ENCODE peak calls at places on chromosomes 2 and 18, in four cellular contexts. T is K562, Q is GM12891, G is HepG2. F is an unnamed sample.

GRCh38 chr2:240818543-240819403 is 1.2 kb downstream of the KIF1A start:
- DNase-seq in T (no peak), Q (no peak), G (no peak), F (no peak)

GRCh38 chr2:128668946-128669345 is 350.3 kb upstream of the HS6ST1 start:
- DNase-seq in T (no peak), Q (no peak), G (no peak), F (no peak)

GRCh38 chr18:61616111-61616610 is 276.6 kb downstream of the RNF152 start:
- DNase-seq in T (no peak), Q (no peak), G (no peak), F (no peak)

GRCh38 chr2:201973316-201973715 is 60.3 kb upstream of the FZD7 start:
- DNase-seq in T (no peak), Q (no peak), G (no peak), F (no peak)

GRCh38 chr2:233486357-233486756 is 80.2 kb downstream of the USP40 start:
- DNase-seq in T (no peak), Q (no peak), G (no peak), F (no peak)

GRCh38 chr2:200354823-200355751 is 48.6 kb downstream of the SPATS2L start:
- DNase-seq in T (no peak), Q (no peak), G (no peak), F (no peak)

GRCh38 chr2:75654012-75654411 is 7.4 kb downstream of the MRPL19 start:
- DNase-seq in T (no peak), Q (no peak), G (no peak), F (no peak)

GRCh38 chr2:105848367-105848766 is 103.7 kb downstream of the NCK2 start:
- DNase-seq in T (no peak), Q (no peak), G (no peak), F (no peak)

GRCh38 chr2:71459084-71459431 is 5.7 kb downstream of the DYSF start:
- DNase-seq in T (no peak), Q (no peak), G (no peak), F (no peak)

GRCh38 chr18:58535340-58536186 is 93.3 kb downstream of the ALPK2 start:
- DNase-seq in T (no peak), Q (no peak), G (no peak), F (no peak)

GRCh38 chr2:171411791-171412483 is 21.9 kb downstream of the METTL8 start:
- DNase-seq in T (no peak), Q (no peak), G (no peak), F (no peak)

GRCh38 chr2:29803541-29803940 is 117.8 kb downstream of the ALK start:
- DNase-seq in T (no peak), Q (no peak), G (no peak), F (no peak)

GRCh38 chr18:69992776-69993175 is 45.1 kb upstream of the CD226 start:
- DNase-seq in T (no peak), Q (no peak), G (no peak), F (no peak)

GRCh38 chr18:36284671-36285295 is 12.7 kb upstream of the FHOD3 start:
- DNase-seq in T (peak), Q (no peak), G (peak), F (peak)

GRCh38 chr2:88658318-88658717 is 31.1 kb upstream of the EIF2AK3 start:
- DNase-seq in T (no peak), Q (no peak), G (no peak), F (no peak)

GRCh38 chr2:219350215-219350937 is 17.8 kb upstream of the RESP18 start:
- DNase-seq in T (no peak), Q (no peak), G (no peak), F (no peak)

GRCh38 chr2:70964596-70965386 is 13.6 kb upstream of the ANKRD53 start:
- DNase-seq in T (peak), Q (peak), G (peak), F (no peak)

GRCh38 chr2:200993097-200993496 is 29.6 kb upstream of the ORC2 start:
- DNase-seq in T (no peak), Q (no peak), G (no peak), F (no peak)

GRCh38 chr2:71937401-71937800 is 210.3 kb downstream of the CYP26B1 start:
- DNase-seq in T (no peak), Q (no peak), G (no peak), F (no peak)

GRCh38 chr2:70886541-70886987 is 49.1 kb upstream of the ATP6V1B1 start:
- DNase-seq in T (no peak), Q (no peak), G (no peak), F (no peak)

GRCh38 chr18:12031836-12032235 is 50.5 kb downstream of the IMPA2 start:
- DNase-seq in T (no peak), Q (no peak), G (no peak), F (no peak)

GRCh38 chr18:34976899-34977786 is 64.1 kb upstream of the MAPRE2 start:
- DNase-seq in T (peak), Q (peak), G (peak), F (no peak)

GRCh38 chr2:20611077-20611843 is 39.6 kb downstream of the HS1BP3 start:
- DNase-seq in T (peak), Q (no peak), G (peak), F (no peak)

GRCh38 chr18:9648431-9649163 is 34.2 kb upstream of the PPP4R1 start:
- DNase-seq in T (no peak), Q (no peak), G (no peak), F (no peak)

GRCh38 chr2:127045792-127046501 is 61.0 kb downstream of the BIN1 start:
- DNase-seq in T (no peak), Q (peak), G (no peak), F (no peak)

GRCh38 chr2:234483568-234484251 is 13.2 kb downstream of the ARL4C start:
- DNase-seq in T (no peak), Q (no peak), G (no peak), F (no peak)

GRCh38 chr18:8946046-8946838 is 156.3 kb upstream of the NDUFV2 start:
- DNase-seq in T (no peak), Q (no peak), G (no peak), F (no peak)

GRCh38 chr18:26190506-26190905 is 35.7 kb upstream of the TAF4B start:
- DNase-seq in T (no peak), Q (no peak), G (no peak), F (no peak)

GRCh38 chr2:50241292-50241691 is 790.6 kb downstream of the NRXN1 start:
- DNase-seq in T (no peak), Q (no peak), G (no peak), F (no peak)

GRCh38 chr2:175805442-175806114 is 196.5 kb downstream of the LNPK start:
- DNase-seq in T (no peak), Q (no peak), G (no peak), F (peak)

GRCh38 chr2:232190796-232191195 is 187.8 kb upstream of the ALPP start:
- DNase-seq in T (no peak), Q (no peak), G (no peak), F (no peak)

GRCh38 chr18:70469916-70470315 is 181.1 kb downstream of the SOCS6 start:
- DNase-seq in T (no peak), Q (no peak), G (no peak), F (no peak)

GRCh38 chr2:97870396-97870843 is 125.3 kb downstream of the TMEM131 start:
- DNase-seq in T (no peak), Q (peak), G (peak), F (peak)

GRCh38 chr18:68152770-68153169 is 562.1 kb downstream of the TMX3 start:
- DNase-seq in T (no peak), Q (no peak), G (peak), F (no peak)
- TF ChIP-seq POLR2AphosphoS5 in T (no peak), Q (no peak), G (no peak), F (no peak)

GRCh38 chr2:64750001-64750816 is 96.5 kb upstream of the SERTAD2 start:
- DNase-seq in T (peak), Q (no peak), G (no peak), F (peak)
- TF ChIP-seq POLR2AphosphoS5 in T (no peak), Q (no peak), G (no peak), F (no peak)

GRCh38 chr18:79729611-79730010 is 50.0 kb downstream of the CTDP1 start:
- DNase-seq in T (no peak), Q (no peak), G (no peak), F (no peak)
- TF ChIP-seq POLR2AphosphoS5 in T (no peak), Q (no peak), G (no peak), F (no peak)

GRCh38 chr18:78727877-78728276 is 251.7 kb upstream of the SALL3 start:
- DNase-seq in T (no peak), Q (no peak), G (no peak), F (no peak)

GRCh38 chr18:78726326-78727056 is 253.1 kb upstream of the SALL3 start:
- DNase-seq in T (no peak), Q (no peak), G (no peak), F (no peak)

GRCh38 chr18:78727057-78727739 is 252.4 kb upstream of the SALL3 start:
- DNase-seq in T (no peak), Q (no peak), G (no peak), F (no peak)

GRCh38 chr18:78729099-78729467 is 250.5 kb upstream of the SALL3 start:
- DNase-seq in T (no peak), Q (no peak), G (no peak), F (no peak)

DNA sequence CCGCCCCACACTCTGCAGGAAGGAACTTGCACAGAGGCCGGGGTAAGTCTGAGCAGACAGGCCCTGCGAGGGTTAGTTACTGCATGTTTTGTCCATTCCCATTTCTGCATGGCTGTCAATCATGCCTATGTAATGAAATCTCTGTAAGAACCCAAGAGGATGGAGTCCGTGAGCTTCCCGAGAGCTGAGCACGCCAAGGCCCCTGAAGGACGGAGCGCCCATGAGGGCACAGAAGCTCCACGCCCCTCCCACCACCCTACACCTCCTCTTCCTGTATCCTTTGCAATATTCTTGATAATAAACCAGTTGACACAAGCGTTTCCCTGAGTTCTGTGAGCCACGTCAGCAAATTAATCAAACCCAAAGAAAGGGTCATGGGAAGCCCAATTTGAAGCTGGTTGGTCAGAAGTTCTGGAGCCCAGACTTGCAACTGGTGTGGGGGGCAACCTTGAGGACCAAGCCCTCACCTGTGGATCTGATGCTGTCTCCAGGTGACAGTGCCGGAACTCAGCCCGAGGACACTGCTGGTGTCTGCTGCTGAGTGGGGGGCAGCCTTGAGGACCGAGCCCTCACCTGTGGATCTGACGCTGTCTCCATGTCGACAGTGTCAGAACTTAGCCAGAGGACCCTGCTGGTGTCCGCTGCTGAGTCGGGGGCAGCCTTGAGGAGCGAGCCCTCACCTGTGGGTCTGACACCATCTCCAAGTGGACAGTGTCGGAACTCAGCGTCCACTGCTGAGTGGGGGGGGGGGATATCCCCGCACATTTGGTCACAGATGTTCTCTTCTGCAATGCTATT is 251.1 kb upstream of the SALL3 start:
- DNase-seq in T (no peak), Q (no peak), G (no peak), F (no peak)
- TF ChIP-seq POLR2AphosphoS5 in T (no peak), Q (no peak), G (no peak), F (no peak)

DNA sequence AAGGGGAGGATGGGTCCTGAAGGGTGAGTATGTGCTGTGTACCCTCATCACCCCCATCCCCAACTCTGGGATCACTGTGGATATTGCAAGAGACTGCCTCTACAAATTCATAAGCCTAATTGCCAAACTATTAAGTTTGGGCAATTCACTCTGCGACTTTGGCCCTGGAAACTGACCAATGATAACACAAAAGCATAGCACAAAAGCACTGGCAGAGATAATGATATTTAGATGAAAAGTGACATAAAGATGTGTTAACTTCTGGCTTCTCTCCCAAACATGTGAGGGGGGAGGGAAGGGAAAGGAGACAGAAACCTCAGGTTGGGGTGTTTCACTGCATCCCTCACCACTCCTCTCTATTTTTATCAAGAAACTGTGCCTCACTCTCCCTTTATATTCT is 150.3 kb downstream of the SATB2 start:
- DNase-seq in T (no peak), Q (no peak), G (no peak), F (no peak)
- TF ChIP-seq POLR2AphosphoS5 in T (no peak), Q (no peak), G (no peak), F (no peak)

GRCh38 chr2:18446715-18447114 is 113.7 kb downstream of the RDH14 start:
- DNase-seq in T (no peak), Q (no peak), G (no peak), F (no peak)
- TF ChIP-seq POLR2AphosphoS5 in T (no peak), Q (no peak), G (no peak), F (no peak)

GRCh38 chr2:217981084-217981730 is 21.6 kb downstream of the TNS1 start:
- DNase-seq in T (no peak), Q (no peak), G (no peak), F (no peak)
- TF ChIP-seq POLR2AphosphoS5 in T (no peak), Q (no peak), G (no peak), F (no peak)

DNA sequence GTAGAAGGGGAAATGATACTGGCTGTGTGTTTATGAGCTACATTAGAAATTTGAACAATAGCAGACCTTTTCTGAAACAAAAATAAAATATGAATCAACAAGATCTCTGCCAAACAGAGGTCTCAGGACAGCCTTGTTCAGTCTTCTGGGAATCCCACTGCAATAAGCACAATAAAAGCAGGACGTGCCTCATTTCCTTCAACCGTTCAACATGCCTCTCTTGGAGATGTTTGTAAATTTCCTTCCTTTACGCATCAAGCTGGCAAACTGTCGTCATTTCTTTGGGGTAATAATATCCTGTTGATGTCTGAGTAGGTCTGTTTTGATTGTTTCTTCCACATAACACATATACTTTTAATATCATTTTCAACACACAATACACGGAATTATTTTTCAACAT is 77.2 kb downstream of the TCF4 start:
- DNase-seq in T (no peak), Q (no peak), G (no peak), F (no peak)
- TF ChIP-seq POLR2AphosphoS5 in T (no peak), Q (no peak), G (no peak), F (no peak)

DNA sequence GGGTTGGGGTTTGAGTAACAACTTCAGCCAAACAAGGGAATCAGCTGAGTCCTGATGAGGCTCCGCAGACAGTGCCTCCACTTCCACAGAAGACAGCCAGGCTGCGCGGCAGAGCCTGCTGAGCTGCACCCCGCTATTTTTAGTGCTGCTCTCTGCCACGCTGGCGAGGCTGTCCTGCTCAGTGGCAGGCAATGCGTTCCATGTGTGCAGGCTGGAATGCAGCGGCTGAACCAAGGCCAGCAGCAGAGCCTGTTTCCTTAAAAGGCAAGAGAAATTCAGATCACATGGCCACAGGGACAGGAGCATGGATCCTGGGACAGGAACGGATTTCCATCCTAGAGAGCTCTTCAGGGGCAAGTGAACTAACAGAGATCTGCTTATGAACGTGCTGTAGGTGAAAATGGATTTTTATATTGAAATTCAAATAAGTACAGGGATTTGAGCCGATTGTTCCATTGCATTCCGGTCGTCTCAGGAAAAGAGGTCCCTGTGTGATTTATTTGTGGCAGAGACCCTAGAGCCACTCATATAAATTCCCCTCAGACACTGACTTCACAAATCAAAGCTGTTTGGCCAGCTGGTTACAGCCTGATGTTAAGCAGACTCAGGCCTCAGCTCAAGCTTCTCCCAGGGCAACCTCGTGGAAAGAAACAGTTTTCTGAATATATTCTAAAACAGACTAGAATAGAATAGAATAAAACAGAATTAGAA is 98.6 kb downstream of the COL6A3 start:
- DNase-seq in T (no peak), Q (no peak), G (peak), F (no peak)
- TF ChIP-seq POLR2AphosphoS5 in T (no peak), Q (no peak), G (no peak), F (no peak)

GRCh38 chr18:41128545-41128944 is 826.5 kb upstream of the PIK3C3 start:
- DNase-seq in T (no peak), Q (no peak), G (no peak), F (no peak)
- TF ChIP-seq POLR2AphosphoS5 in T (no peak), Q (no peak), G (no peak), F (no peak)

F was measured in SK-N-MC.